ENCODE peak calls at places on chromosome 1, in six cellular contexts. T is DMS53, I is A549, O is NCI-H1092, W is NCI-H1436, S is mucosa of gallbladder. J is an unnamed sample.

GRCh38 chr1:4668738-4669700 is 14.6 kb downstream of the AJAP1 start:
- DNase-seq in T (no peak), I (peak; percentile 48), O (no peak), W (no peak), S (no peak), J (no peak)

GRCh38 chr1:179955318-179955638 is 668 bp downstream of the CEP350 start:
- DNase-seq in T (peak; percentile 71), I (peak; percentile 37), O (no peak), W (no peak), S (no peak), J (no peak)

GRCh38 chr1:155396874-155397476 is 76.3 kb downstream of the RUSC1 start:
- DNase-seq in T (no peak), I (peak; percentile 12), O (no peak), W (no peak), S (peak; percentile 14), J (no peak)

GRCh38 chr1:225474986-225475820 is 47.4 kb upstream of the LBR start:
- DNase-seq in T (peak; percentile 83), I (peak; percentile 64), O (peak; percentile 32), W (peak; percentile 73), S (peak; percentile 46), J (peak; percentile 70)

GRCh38 chr1:167081594-167081993 is 8.6 kb downstream of the GPA33 start:
- DNase-seq in T (peak; percentile 9), I (no peak), O (no peak), W (no peak), S (no peak), J (no peak)

GRCh38 chr1:7583291-7584096 is 187.6 kb upstream of the VAMP3 start:
- DNase-seq in T (no peak), I (no peak), O (no peak), W (no peak), S (no peak), J (no peak)

GRCh38 chr1:35844826-35845225 is 37.0 kb downstream of the AGO4 start:
- DNase-seq in T (no peak), I (no peak), O (no peak), W (no peak), S (no peak), J (no peak)

GRCh38 chr1:76038306-76039004 is 36.1 kb upstream of the ST6GALNAC3 start:
- DNase-seq in T (no peak), I (no peak), O (no peak), W (no peak), S (no peak), J (no peak)

GRCh38 chr1:25467616-25468015 is 36.9 kb downstream of the MACO1 start:
- DNase-seq in T (no peak), I (no peak), O (no peak), W (no peak), S (no peak), J (no peak)

GRCh38 chr1:44532567-44532944 is 127.5 kb downstream of the RNF220 start:
- DNase-seq in T (peak; percentile 63), I (no peak), O (no peak), W (no peak), S (no peak), J (no peak)

GRCh38 chr1:30052178-30052577 is 671.2 kb downstream of the MATN1 start:
- DNase-seq in T (no peak), I (no peak), O (no peak), W (no peak), S (no peak), J (no peak)

GRCh38 chr1:85464497-85465098 is 361 bp downstream of the DDAH1 start:
- DNase-seq in T (peak; percentile 91), I (peak; percentile 55), O (peak; percentile 58), W (peak; percentile 25), S (peak; percentile 65), J (peak; percentile 72)

GRCh38 chr1:182803846-182804245 is 14.3 kb downstream of the NPL start:
- DNase-seq in T (no peak), I (no peak), O (no peak), W (no peak), S (no peak), J (no peak)

GRCh38 chr1:91520940-91521507 is 20.4 kb downstream of the CDC7 start:
- DNase-seq in T (no peak), I (no peak), O (no peak), W (no peak), S (no peak), J (no peak)

GRCh38 chr1:17289756-17290155 is 18.2 kb upstream of the PADI4 start:
- DNase-seq in T (no peak), I (no peak), O (no peak), W (no peak), S (no peak), J (no peak)

GRCh38 chr1:77039739-77040138 is 172.5 kb downstream of the ST6GALNAC5 start:
- DNase-seq in T (peak; percentile 43), I (peak; percentile 87), O (no peak), W (no peak), S (peak; percentile 45), J (peak; percentile 40)

GRCh38 chr1:115456441-115456961 is 118.5 kb upstream of the NGF start:
- DNase-seq in T (no peak), I (no peak), O (no peak), W (no peak), S (no peak), J (no peak)

GRCh38 chr1:70528591-70529333 is 117.7 kb downstream of the CTH start:
- DNase-seq in T (peak; percentile 79), I (peak; percentile 20), O (peak; percentile 5), W (peak; percentile 34), S (peak; percentile 26), J (peak; percentile 24)

GRCh38 chr1:218783916-218784315 is 389.8 kb upstream of the LYPLAL1 start:
- DNase-seq in T (no peak), I (no peak), O (no peak), W (no peak), S (no peak), J (no peak)

GRCh38 chr1:21539933-21540332 is 30.7 kb downstream of the ALPL start:
- DNase-seq in T (peak; percentile 52), I (peak; percentile 47), O (no peak), W (peak; percentile 7), S (no peak), J (peak; percentile 18)

GRCh38 chr1:4851666-4852065 is 197.3 kb downstream of the AJAP1 start:
- DNase-seq in T (no peak), I (no peak), O (no peak), W (no peak), S (no peak), J (no peak)

GRCh38 chr1:231487019-231487418 is 41.5 kb upstream of the TSNAX start:
- DNase-seq in T (peak; percentile 23), I (no peak), O (no peak), W (no peak), S (no peak), J (no peak)

GRCh38 chr1:19485362-19486187 is at the start of gene CAPZB:
- DNase-seq in T (peak; percentile 98), I (peak; percentile 81), O (peak; percentile 91), W (peak; percentile 87), S (peak; percentile 94), J (peak; percentile 95)

GRCh38 chr1:2801535-2802291 is at the start of gene TTC34:
- DNase-seq in T (peak; percentile 30), I (peak; percentile 47), O (no peak), W (no peak), S (no peak), J (no peak)

GRCh38 chr1:233904979-233905415 is 521 bp downstream of the SLC35F3 start:
- DNase-seq in T (peak; percentile 74), I (peak; percentile 54), O (no peak), W (no peak), S (no peak), J (peak; percentile 14)

GRCh38 chr1:6820899-6821298 is 35.6 kb downstream of the CAMTA1 start:
- DNase-seq in T (no peak), I (no peak), O (no peak), W (no peak), S (no peak), J (no peak)

GRCh38 chr1:219538886-219539285 is 74.0 kb downstream of the ZC3H11B start:
- DNase-seq in T (no peak), I (no peak), O (no peak), W (no peak), S (no peak), J (no peak)

GRCh38 chr1:64062529-64062928 is 140.9 kb upstream of the UBE2U start:
- DNase-seq in T (no peak), I (no peak), O (no peak), W (no peak), S (no peak), J (no peak)

GRCh38 chr1:88407248-88407647 is 276.8 kb upstream of the PKN2 start:
- DNase-seq in T (no peak), I (no peak), O (no peak), W (no peak), S (no peak), J (no peak)

GRCh38 chr1:54012862-54013261 is 5.1 kb downstream of the LDLRAD1 start:
- DNase-seq in T (peak; percentile 38), I (no peak), O (no peak), W (no peak), S (no peak), J (no peak)

GRCh38 chr1:166999500-166999899 is 10.4 kb downstream of the MAEL start:
- DNase-seq in T (no peak), I (no peak), O (no peak), W (no peak), S (no peak), J (no peak)

GRCh38 chr1:115330480-115331013 is 7.5 kb downstream of the NGF start:
- DNase-seq in T (no peak), I (no peak), O (no peak), W (no peak), S (no peak), J (no peak)

GRCh38 chr1:162854245-162854860 is 6.6 kb downstream of the CCDC190 start:
- DNase-seq in T (peak; percentile 91), I (peak; percentile 68), O (peak; percentile 74), W (peak; percentile 52), S (peak; percentile 46), J (peak; percentile 71)

GRCh38 chr1:44602675-44603610 is 71.3 kb downstream of the TMEM53 start:
- DNase-seq in T (peak; percentile 22), I (no peak), O (peak; percentile 70), W (no peak), S (no peak), J (peak; percentile 50)

GRCh38 chr1:202365092-202365815 is 16.8 kb downstream of the PPP1R12B start:
- DNase-seq in T (no peak), I (no peak), O (no peak), W (no peak), S (no peak), J (no peak)

GRCh38 chr1:37631039-37631428 is 3.7 kb downstream of the RSPO1 start:
- DNase-seq in T (no peak), I (no peak), O (peak; percentile 43), W (no peak), S (no peak), J (no peak)